ENCODE peak calls at places on chromosomes 5 and 9, in ten cellular contexts. U is tibial artery; P is activated CD8-positive, alpha-beta memory T cell treated with anti-CD3 and anti-CD28 coated beads for 4 hours; R is GM12892; O is Daoy; J is NCI-H345; X is bronchial epithelial cell; D is HL-60; I is NCI-H2081; Z is astrocyte of the cerebellum. B is an unnamed sample.

GRCh38 chr5:110681109-110681508 is 45.4 kb downstream of the TMEM232 start:
- DNase-seq in U (no peak), P (no peak), R (no peak), O (no peak), J (no peak), X (no peak), D (no peak), I (no peak), Z (no peak), B (no peak)

GRCh38 chr5:147973086-147973485 is 66.7 kb upstream of the C5orf46 start:
- DNase-seq in U (no peak), P (no peak), R (no peak), O (no peak), J (no peak), X (no peak), D (no peak), I (no peak), Z (no peak), B (no peak)

GRCh38 chr9:112743216-112743835 is 7.2 kb upstream of the SNX30 start:
- DNase-seq in U (no peak), P (no peak), R (no peak), O (no peak), J (no peak), X (no peak), D (no peak), I (no peak), Z (no peak), B (no peak)

GRCh38 chr5:606061-606460 is 6.1 kb upstream of the CEP72 start:
- DNase-seq in U (peak; percentile 50), P (no peak), R (no peak), O (no peak), J (no peak), X (no peak), D (no peak), I (no peak), Z (no peak), B (no peak)

GRCh38 chr9:4293293-4293931 is 6.5 kb downstream of the GLIS3 start:
- DNase-seq in U (no peak), P (no peak), R (no peak), O (peak; percentile 90), J (no peak), X (peak; percentile 95), D (no peak), I (no peak), Z (peak; percentile 95), B (peak; percentile 84)

GRCh38 chr5:169941542-169941941 is 38.8 kb downstream of the INSYN2B start:
- DNase-seq in U (no peak), P (no peak), R (no peak), O (no peak), J (no peak), X (no peak), D (no peak), I (no peak), Z (no peak), B (no peak)

GRCh38 chr5:143001764-143002351 is 231.7 kb downstream of the ARHGAP26 start:
- DNase-seq in U (no peak), P (no peak), R (no peak), O (peak; percentile 80), J (no peak), X (peak; percentile 52), D (peak; percentile 39), I (no peak), Z (no peak), B (peak; percentile 76)

GRCh38 chr9:137689745-137690529 is 71.1 kb downstream of the EHMT1 start:
- DNase-seq in U (no peak), P (no peak), R (no peak), O (no peak), J (no peak), X (no peak), D (no peak), I (no peak), Z (no peak), B (no peak)

GRCh38 chr5:9046756-9047481 is 499.0 kb downstream of the SEMA5A start:
- DNase-seq in U (no peak), P (no peak), R (no peak), O (peak; percentile 37), J (no peak), X (peak; percentile 70), D (no peak), I (no peak), Z (peak; percentile 39), B (peak; percentile 95)

GRCh38 chr9:69171049-69171448 is 3.0 kb upstream of the TJP2 start:
- DNase-seq in U (no peak), P (no peak), R (no peak), O (peak; percentile 55), J (no peak), X (peak; percentile 99), D (no peak), I (no peak), Z (no peak), B (no peak)

GRCh38 chr5:33964132-33964531 is 20.4 kb downstream of the SLC45A2 start:
- DNase-seq in U (no peak), P (no peak), R (no peak), O (no peak), J (no peak), X (no peak), D (no peak), I (no peak), Z (no peak), B (no peak)

GRCh38 chr9:215631-216155 is 1.0 kb downstream of the DOCK8 start:
- DNase-seq in U (no peak), P (no peak), R (no peak), O (no peak), J (no peak), X (no peak), D (no peak), I (no peak), Z (no peak), B (no peak)

GRCh38 chr5:133220851-133221674 is 169.2 kb downstream of the HSPA4 start:
- DNase-seq in U (no peak), P (no peak), R (no peak), O (no peak), J (no peak), X (no peak), D (no peak), I (no peak), Z (no peak), B (peak; percentile 11)